ENCODE peak calls at places on chromosome 16, in four cellular contexts. One of them, this sample, is unnamed.

GRCh38 chr16:10599626-10600025 is 19.2 kb upstream of the EMP2 start:
- DNase-seq in Peyer's patch: no peak
- DNase-seq in CD4-positive, CD25-positive, alpha-beta regulatory T cell: no peak
- DNase-seq in pancreas: no peak
- DNase-seq in this sample: no peak

GRCh38 chr16:74726736-74727135 is 26.1 kb upstream of the MLKL start:
- DNase-seq in CD4-positive, CD25-positive, alpha-beta regulatory T cell: no peak
- DNase-seq in pancreas: no peak
- DNase-seq in Peyer's patch: no peak
- DNase-seq in this sample: no peak

GRCh38 chr16:4489030-4489429 is 12.8 kb downstream of the HMOX2 start:
- DNase-seq in Peyer's patch: no peak
- DNase-seq in pancreas: no peak
- DNase-seq in CD4-positive, CD25-positive, alpha-beta regulatory T cell: no peak
- DNase-seq in this sample: no peak

GRCh38 chr16:78916928-78917545 is 683.5 kb downstream of the MAF start:
- DNase-seq in CD4-positive, CD25-positive, alpha-beta regulatory T cell: no peak
- DNase-seq in pancreas: no peak
- DNase-seq in Peyer's patch: no peak
- DNase-seq in this sample: no peak

GRCh38 chr16:86059253-86060171 is 160.6 kb downstream of the IRF8 start:
- DNase-seq in CD4-positive, CD25-positive, alpha-beta regulatory T cell: no peak
- DNase-seq in pancreas: no peak
- DNase-seq in Peyer's patch: no peak
- DNase-seq in this sample: no peak

GRCh38 chr16:89001117-89002027 is 24.4 kb upstream of the CBFA2T3 start:
- DNase-seq in CD4-positive, CD25-positive, alpha-beta regulatory T cell: no peak
- DNase-seq in Peyer's patch: no peak
- DNase-seq in pancreas: no peak
- DNase-seq in this sample: no peak

GRCh38 chr16:12291989-12292759 is 315.6 kb downstream of the SNX29 start:
- DNase-seq in CD4-positive, CD25-positive, alpha-beta regulatory T cell: no peak
- DNase-seq in Peyer's patch: no peak
- DNase-seq in pancreas: no peak
- DNase-seq in this sample: no peak

GRCh38 chr16:79451196-79451816 is 149.2 kb downstream of the MAF start:
- DNase-seq in CD4-positive, CD25-positive, alpha-beta regulatory T cell: no peak
- DNase-seq in pancreas: no peak
- DNase-seq in Peyer's patch: no peak
- DNase-seq in this sample: no peak

GRCh38 chr16:75198135-75198600 is 8.8 kb downstream of the CTRB2 start:
- DNase-seq in CD4-positive, CD25-positive, alpha-beta regulatory T cell: no peak
- DNase-seq in pancreas: no peak
- DNase-seq in Peyer's patch: no peak
- DNase-seq in this sample: no peak

GRCh38 chr16:23222929-23223328 is 40.4 kb downstream of the SCNN1G start:
- DNase-seq in CD4-positive, CD25-positive, alpha-beta regulatory T cell: no peak
- DNase-seq in pancreas: no peak
- DNase-seq in Peyer's patch: no peak
- DNase-seq in this sample: no peak

GRCh38 chr16:11330526-11331237 is 14.6 kb upstream of the RMI2 start:
- DNase-seq in CD4-positive, CD25-positive, alpha-beta regulatory T cell: no peak
- DNase-seq in pancreas: no peak
- DNase-seq in Peyer's patch: no peak
- DNase-seq in this sample: no peak

GRCh38 chr16:27195941-27196595 is 7.3 kb upstream of the KDM8 start:
- DNase-seq in Peyer's patch: no peak
- DNase-seq in pancreas: no peak
- DNase-seq in CD4-positive, CD25-positive, alpha-beta regulatory T cell: peak; percentile 47
- DNase-seq in this sample: peak; percentile 86

GRCh38 chr16:2042171-2042570 is 5.5 kb downstream of the NTHL1 start:
- DNase-seq in CD4-positive, CD25-positive, alpha-beta regulatory T cell: no peak
- DNase-seq in pancreas: no peak
- DNase-seq in Peyer's patch: no peak
- DNase-seq in this sample: no peak
- H3K4me1 ChIP-seq in CD4-positive, CD25-positive, alpha-beta regulatory T cell: peaks cover 6% of the 10 kb centered on the region
- H3K4me1 ChIP-seq in pancreas: no peaks in the 10 kb centered on the region
- H3K4me1 ChIP-seq in Peyer's patch: peaks cover 3% of the 10 kb centered on the region
- H3K4me1 ChIP-seq in this sample: peaks cover 11% of the 10 kb centered on the region

DNA sequence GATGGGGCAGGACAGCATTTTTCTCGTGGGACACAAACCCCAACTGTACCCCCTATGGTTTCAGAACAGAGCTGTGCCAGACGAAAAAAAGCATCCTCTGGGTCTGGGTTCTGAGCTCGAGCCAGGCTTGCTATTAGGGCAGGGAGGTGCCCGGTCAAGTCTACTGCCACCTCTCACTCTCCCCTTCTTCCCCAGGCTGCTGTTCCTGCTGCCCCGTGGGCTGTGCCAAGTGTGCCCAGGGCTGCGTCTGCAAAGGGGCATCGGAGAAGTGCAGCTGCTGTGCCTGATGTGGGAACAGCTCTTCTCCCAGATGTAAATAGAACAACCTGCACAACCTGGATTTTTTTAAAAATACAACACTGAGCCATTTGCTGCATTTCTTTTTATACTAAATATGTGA is 1.1 kb downstream of the MT1E start:
- DNase-seq in pancreas: peak; percentile 34
- DNase-seq in CD4-positive, CD25-positive, alpha-beta regulatory T cell: no peak
- DNase-seq in Peyer's patch: no peak
- DNase-seq in this sample: no peak
- H3K27ac ChIP-seq in pancreas: peak overlapping the region; percentile 95
- H3K27ac ChIP-seq in CD4-positive, CD25-positive, alpha-beta regulatory T cell: no peak overlapping the region
- H3K27ac ChIP-seq in Peyer's patch: no peak overlapping the region
- H3K27ac ChIP-seq in this sample: no peak overlapping the region

GRCh38 chr16:87353613-87354012 is 30.0 kb downstream of the FBXO31 start:
- DNase-seq in pancreas: no peak
- DNase-seq in CD4-positive, CD25-positive, alpha-beta regulatory T cell: no peak
- DNase-seq in Peyer's patch: no peak
- DNase-seq in this sample: no peak
- H3K4me1 ChIP-seq in pancreas: no peaks in the 10 kb centered on the region
- H3K4me1 ChIP-seq in CD4-positive, CD25-positive, alpha-beta regulatory T cell: no peaks in the 10 kb centered on the region
- H3K4me1 ChIP-seq in Peyer's patch: no peaks in the 10 kb centered on the region
- H3K4me1 ChIP-seq in this sample: no peaks in the 10 kb centered on the region

DNA sequence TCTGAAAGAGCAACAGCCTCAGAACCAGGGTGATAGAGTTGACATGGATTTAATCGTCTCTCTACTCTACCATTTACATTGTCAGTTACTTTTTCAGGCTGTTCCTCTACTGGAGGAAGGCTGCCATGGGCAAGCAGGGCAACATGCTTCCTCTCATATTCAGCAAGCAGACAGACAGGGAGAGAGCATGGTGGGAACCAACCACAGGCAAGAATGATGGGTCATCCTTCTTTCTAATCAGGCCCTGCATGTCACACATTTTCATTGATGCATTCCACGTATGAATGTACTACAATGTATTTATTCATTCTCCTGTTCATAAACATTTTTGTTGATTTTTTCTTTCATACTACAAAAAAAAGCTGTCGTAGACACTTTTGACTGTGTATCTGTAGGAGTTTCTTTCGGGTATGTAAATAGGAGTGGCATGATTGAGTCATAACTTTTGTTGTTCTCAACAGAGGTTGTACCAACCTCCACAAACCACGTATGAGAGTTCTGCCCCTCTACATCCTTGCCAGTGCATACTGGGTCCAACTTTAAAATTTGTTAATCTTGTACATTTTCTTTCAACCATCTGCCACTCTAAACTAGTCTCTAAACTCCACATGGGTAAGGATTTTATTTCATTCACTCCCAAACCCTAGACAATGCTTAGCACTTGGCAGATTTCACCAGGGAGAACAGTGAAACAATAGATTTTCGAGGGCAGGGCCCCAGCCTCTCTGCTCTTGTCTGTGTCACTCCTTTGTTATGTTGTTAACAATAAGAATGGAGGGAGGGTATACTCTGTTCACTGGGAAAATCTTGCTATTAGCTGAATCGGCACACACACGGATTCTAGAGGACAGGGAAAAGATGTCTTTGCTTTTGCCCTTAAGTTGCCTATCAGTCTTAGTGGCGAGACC is 58.7 kb downstream of the CMC2 start:
- DNase-seq in pancreas: no peak
- DNase-seq in Peyer's patch: no peak
- DNase-seq in CD4-positive, CD25-positive, alpha-beta regulatory T cell: no peak
- DNase-seq in this sample: no peak
- H3K27ac ChIP-seq in pancreas: no peak overlapping the region
- H3K27ac ChIP-seq in Peyer's patch: no peak overlapping the region
- H3K27ac ChIP-seq in CD4-positive, CD25-positive, alpha-beta regulatory T cell: no peak overlapping the region
- H3K27ac ChIP-seq in this sample: no peak overlapping the region

GRCh38 chr16:56914896-56915295 is 17.0 kb upstream of the HERPUD1 start:
- DNase-seq in CD4-positive, CD25-positive, alpha-beta regulatory T cell: no peak
- DNase-seq in Peyer's patch: no peak
- DNase-seq in pancreas: no peak
- DNase-seq in this sample: no peak

GRCh38 chr16:56912746-56913703 is 18.9 kb upstream of the HERPUD1 start:
- DNase-seq in CD4-positive, CD25-positive, alpha-beta regulatory T cell: no peak
- DNase-seq in pancreas: no peak
- DNase-seq in Peyer's patch: peak; percentile 68
- DNase-seq in this sample: no peak

GRCh38 chr16:56916571-56917403 is 15.2 kb upstream of the HERPUD1 start:
- DNase-seq in Peyer's patch: peak; percentile 66
- DNase-seq in pancreas: no peak
- DNase-seq in CD4-positive, CD25-positive, alpha-beta regulatory T cell: no peak
- DNase-seq in this sample: peak; percentile 43

GRCh38 chr16:56918467-56919012 is 13.4 kb upstream of the HERPUD1 start:
- DNase-seq in pancreas: no peak
- DNase-seq in Peyer's patch: no peak
- DNase-seq in CD4-positive, CD25-positive, alpha-beta regulatory T cell: no peak
- DNase-seq in this sample: no peak

DNA sequence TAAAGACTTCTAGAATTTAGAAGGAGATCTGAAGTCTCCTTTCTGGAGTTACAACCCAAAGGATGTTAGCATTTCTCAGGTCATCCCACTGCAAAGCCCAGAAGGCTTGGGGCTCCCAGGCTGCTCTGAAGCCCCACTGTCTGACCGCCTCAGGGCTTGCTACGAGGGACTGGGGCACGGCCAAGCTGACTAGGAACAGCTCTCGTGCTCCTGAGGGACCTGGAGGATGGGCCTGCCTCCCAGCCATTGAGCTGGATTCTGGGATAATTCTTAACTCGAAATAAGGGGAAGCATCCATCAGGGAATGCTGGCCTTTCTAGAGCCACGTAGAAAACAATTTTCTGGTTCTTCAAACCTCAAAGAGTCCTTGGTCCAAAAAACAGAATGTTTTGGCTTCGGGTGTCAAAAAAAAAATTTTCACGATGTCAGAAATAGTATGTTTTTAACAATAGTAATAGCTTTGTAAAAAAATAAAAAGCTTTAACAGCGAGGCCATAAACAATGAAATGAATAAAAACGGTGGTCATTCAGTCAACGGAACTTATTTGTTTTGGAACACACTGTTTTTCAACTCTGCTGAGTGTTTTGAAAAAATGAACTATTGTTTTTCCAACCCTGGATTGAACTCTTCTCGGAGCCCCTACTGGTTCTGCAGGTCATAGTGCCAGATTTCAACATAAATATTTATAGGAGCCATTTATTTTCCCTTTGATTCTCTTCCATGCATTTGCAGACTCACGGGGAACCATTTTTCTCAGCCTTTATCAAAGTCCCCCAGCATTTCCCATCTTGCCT is 16.4 kb upstream of the HERPUD1 start:
- DNase-seq in pancreas: no peak
- DNase-seq in Peyer's patch: no peak
- DNase-seq in CD4-positive, CD25-positive, alpha-beta regulatory T cell: no peak
- DNase-seq in this sample: no peak
- H3K4me1 ChIP-seq in pancreas: peaks cover 34% of the 10 kb centered on the region
- H3K4me1 ChIP-seq in Peyer's patch: no peaks in the 10 kb centered on the region
- H3K4me1 ChIP-seq in CD4-positive, CD25-positive, alpha-beta regulatory T cell: peaks cover 14% of the 10 kb centered on the region
- H3K4me1 ChIP-seq in this sample: peaks cover 27% of the 10 kb centered on the region

DNA sequence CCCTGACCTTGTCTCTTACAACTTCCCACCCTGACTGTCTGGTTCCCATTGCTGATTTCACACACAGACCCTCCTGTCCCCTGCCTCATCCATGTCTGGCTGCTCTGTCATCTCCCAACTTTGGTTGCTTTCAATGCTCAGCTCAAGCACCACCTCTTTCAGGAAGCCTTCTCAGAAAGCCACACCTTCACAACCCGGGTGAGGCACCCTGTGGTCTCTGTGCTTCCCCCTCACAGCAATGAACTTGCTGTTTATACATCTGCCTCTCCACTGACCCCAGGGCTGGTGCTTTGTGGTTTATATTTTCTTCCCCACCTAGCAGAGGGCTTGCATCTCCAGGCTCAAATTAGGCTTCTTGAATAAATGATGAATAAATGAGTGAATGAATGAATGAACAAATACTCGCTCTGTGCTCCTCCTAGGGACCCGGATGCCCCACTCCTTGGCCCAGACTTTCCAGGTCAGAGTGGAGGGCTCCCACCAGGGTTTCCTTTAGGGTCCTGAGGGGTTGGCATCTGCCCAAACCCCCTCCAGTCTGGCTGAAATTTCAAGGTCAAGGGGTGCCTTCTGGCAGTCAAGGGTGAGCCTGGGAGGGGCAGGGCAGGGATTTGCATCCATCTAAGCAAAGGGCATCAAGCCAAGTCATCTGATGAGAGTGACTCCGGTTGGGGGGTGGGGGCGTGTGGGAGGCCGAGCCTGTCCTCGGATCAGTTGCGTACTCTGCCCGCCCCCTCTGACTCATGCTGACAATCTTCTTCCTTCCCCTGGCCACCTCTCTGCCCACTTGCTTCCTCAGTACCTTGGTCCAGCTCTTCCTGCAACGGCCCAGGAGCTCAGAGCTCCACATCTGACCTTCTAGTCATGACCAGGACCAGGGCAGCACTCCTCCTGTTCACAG is at the start of gene ITGAX:
- DNase-seq in CD4-positive, CD25-positive, alpha-beta regulatory T cell: no peak
- DNase-seq in pancreas: peak; percentile 72
- DNase-seq in Peyer's patch: peak; percentile 62
- DNase-seq in this sample: peak; percentile 22
- H3K27ac ChIP-seq in CD4-positive, CD25-positive, alpha-beta regulatory T cell: no peak within 1 kb of the TSS
- H3K27ac ChIP-seq in pancreas: no peak within 1 kb of the TSS
- H3K27ac ChIP-seq in Peyer's patch: peak within 1 kb of the TSS; percentile 44
- H3K27ac ChIP-seq in this sample: no peak within 1 kb of the TSS

DNA sequence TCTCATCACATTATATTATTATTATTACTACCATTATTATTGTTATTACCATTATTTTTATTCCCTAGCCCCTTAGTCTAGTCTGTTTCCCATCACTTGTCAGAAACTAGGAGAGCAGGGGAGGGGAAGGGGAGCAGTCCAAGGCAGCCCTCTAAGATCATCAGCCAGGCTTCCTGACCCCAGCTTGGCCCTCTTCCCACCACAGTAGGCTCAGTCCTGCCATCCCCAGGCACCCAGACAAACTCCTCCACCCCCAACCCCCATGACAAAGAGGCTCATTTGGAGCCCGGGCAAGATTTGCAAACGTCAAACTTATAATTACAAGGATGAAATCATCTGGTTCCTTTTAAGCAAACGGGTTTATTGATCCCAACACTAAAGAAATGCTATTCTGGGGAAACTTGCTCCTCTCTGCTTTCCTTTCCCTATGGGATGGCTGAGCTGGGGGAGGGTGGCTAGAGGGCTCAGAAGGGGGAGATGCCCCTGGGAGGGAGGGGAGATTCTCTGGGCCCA is 4.5 kb upstream of the CBFB start:
- DNase-seq in pancreas: peak; percentile 4
- DNase-seq in Peyer's patch: no peak
- DNase-seq in CD4-positive, CD25-positive, alpha-beta regulatory T cell: no peak
- DNase-seq in this sample: no peak
- H3K4me1 ChIP-seq in pancreas: peaks cover 5% of the 10 kb centered on the region
- H3K4me1 ChIP-seq in Peyer's patch: no peaks in the 10 kb centered on the region
- H3K4me1 ChIP-seq in CD4-positive, CD25-positive, alpha-beta regulatory T cell: peaks cover 8% of the 10 kb centered on the region
- H3K4me1 ChIP-seq in this sample: peaks cover 7% of the 10 kb centered on the region

This sample was measured in CD4-positive, alpha-beta memory T cell.